ENCODE peak calls at places on chromosomes 3 and 15, in six cellular contexts. One of them, this sample, is unnamed.
A peak's percentile ranks its signal among the peaks of the same experiment; 100 is the strongest.

GRCh38 chr3:25573386-25574171 is 91.1 kb downstream of the TOP2B start:
- DNase-seq in HT1080: peak; percentile 69
- DNase-seq in stimulated activated CD4-positive, alpha-beta T cell treated with anti-CD3 and anti-CD28 coated beads, Interleukin-1b, Interleukin-23, amount 100 ng/mL, for 1 hour: no peak
- DNase-seq in heart left ventricle: no peak
- DNase-seq in NCI-H2081: no peak
- DNase-seq in esophagus squamous epithelium: no peak
- DNase-seq in this sample: no peak

GRCh38 chr15:60972866-60973265 is 256.2 kb downstream of the RORA start:
- DNase-seq in HT1080: peak; percentile 85
- DNase-seq in stimulated activated CD4-positive, alpha-beta T cell treated with anti-CD3 and anti-CD28 coated beads, Interleukin-1b, Interleukin-23, amount 100 ng/mL, for 1 hour: no peak
- DNase-seq in heart left ventricle: no peak
- DNase-seq in NCI-H2081: no peak
- DNase-seq in esophagus squamous epithelium: no peak
- DNase-seq in this sample: no peak

GRCh38 chr3:13215940-13216546 is 142.8 kb upstream of the IQSEC1 start:
- DNase-seq in HT1080: peak; percentile 79
- DNase-seq in stimulated activated CD4-positive, alpha-beta T cell treated with anti-CD3 and anti-CD28 coated beads, Interleukin-1b, Interleukin-23, amount 100 ng/mL, for 1 hour: no peak
- DNase-seq in heart left ventricle: no peak
- DNase-seq in NCI-H2081: no peak
- DNase-seq in esophagus squamous epithelium: no peak
- DNase-seq in this sample: peak; percentile 65

GRCh38 chr15:27665002-27665401 is 434.1 kb downstream of the OCA2 start:
- DNase-seq in HT1080: no peak
- DNase-seq in stimulated activated CD4-positive, alpha-beta T cell treated with anti-CD3 and anti-CD28 coated beads, Interleukin-1b, Interleukin-23, amount 100 ng/mL, for 1 hour: no peak
- DNase-seq in heart left ventricle: no peak
- DNase-seq in NCI-H2081: no peak
- DNase-seq in esophagus squamous epithelium: no peak
- DNase-seq in this sample: no peak

GRCh38 chr3:97350976-97351375 is 413.6 kb upstream of the ARL6 start:
- DNase-seq in HT1080: no peak
- DNase-seq in stimulated activated CD4-positive, alpha-beta T cell treated with anti-CD3 and anti-CD28 coated beads, Interleukin-1b, Interleukin-23, amount 100 ng/mL, for 1 hour: no peak
- DNase-seq in heart left ventricle: no peak
- DNase-seq in NCI-H2081: no peak
- DNase-seq in esophagus squamous epithelium: no peak
- DNase-seq in this sample: no peak

GRCh38 chr3:23738946-23739345 is 66.8 kb upstream of the UBE2E1 start:
- DNase-seq in HT1080: peak; percentile 28
- DNase-seq in stimulated activated CD4-positive, alpha-beta T cell treated with anti-CD3 and anti-CD28 coated beads, Interleukin-1b, Interleukin-23, amount 100 ng/mL, for 1 hour: no peak
- DNase-seq in heart left ventricle: no peak
- DNase-seq in NCI-H2081: no peak
- DNase-seq in esophagus squamous epithelium: no peak
- DNase-seq in this sample: peak; percentile 74

GRCh38 chr3:141798455-141798854 is 35.2 kb downstream of the GRK7 start:
- DNase-seq in HT1080: no peak
- DNase-seq in stimulated activated CD4-positive, alpha-beta T cell treated with anti-CD3 and anti-CD28 coated beads, Interleukin-1b, Interleukin-23, amount 100 ng/mL, for 1 hour: no peak
- DNase-seq in heart left ventricle: peak; percentile 34
- DNase-seq in NCI-H2081: no peak
- DNase-seq in esophagus squamous epithelium: no peak
- DNase-seq in this sample: no peak

GRCh38 chr3:65742914-65743313 is 295.8 kb downstream of the MAGI1 start:
- DNase-seq in HT1080: peak; percentile 8
- DNase-seq in stimulated activated CD4-positive, alpha-beta T cell treated with anti-CD3 and anti-CD28 coated beads, Interleukin-1b, Interleukin-23, amount 100 ng/mL, for 1 hour: no peak
- DNase-seq in heart left ventricle: no peak
- DNase-seq in NCI-H2081: no peak
- DNase-seq in esophagus squamous epithelium: no peak
- DNase-seq in this sample: no peak

GRCh38 chr3:186367631-186368030 is 5.6 kb upstream of the DGKG start:
- DNase-seq in HT1080: no peak
- DNase-seq in stimulated activated CD4-positive, alpha-beta T cell treated with anti-CD3 and anti-CD28 coated beads, Interleukin-1b, Interleukin-23, amount 100 ng/mL, for 1 hour: no peak
- DNase-seq in heart left ventricle: no peak
- DNase-seq in NCI-H2081: no peak
- DNase-seq in esophagus squamous epithelium: no peak
- DNase-seq in this sample: no peak

GRCh38 chr15:58771621-58772235 is 626 bp downstream of the MINDY2 start:
- DNase-seq in HT1080: peak; percentile 16
- DNase-seq in stimulated activated CD4-positive, alpha-beta T cell treated with anti-CD3 and anti-CD28 coated beads, Interleukin-1b, Interleukin-23, amount 100 ng/mL, for 1 hour: no peak
- DNase-seq in heart left ventricle: peak; percentile 62
- DNase-seq in NCI-H2081: no peak
- DNase-seq in esophagus squamous epithelium: no peak
- DNase-seq in this sample: peak; percentile 17

GRCh38 chr15:82183121-82184031 is 79.2 kb downstream of the EFL1 start:
- DNase-seq in HT1080: peak; percentile 54
- DNase-seq in stimulated activated CD4-positive, alpha-beta T cell treated with anti-CD3 and anti-CD28 coated beads, Interleukin-1b, Interleukin-23, amount 100 ng/mL, for 1 hour: no peak
- DNase-seq in heart left ventricle: no peak
- DNase-seq in NCI-H2081: no peak
- DNase-seq in esophagus squamous epithelium: no peak
- DNase-seq in this sample: no peak

GRCh38 chr3:185024966-185025365 is 127.9 kb downstream of the C3orf70 start:
- DNase-seq in HT1080: no peak
- DNase-seq in stimulated activated CD4-positive, alpha-beta T cell treated with anti-CD3 and anti-CD28 coated beads, Interleukin-1b, Interleukin-23, amount 100 ng/mL, for 1 hour: no peak
- DNase-seq in heart left ventricle: no peak
- DNase-seq in NCI-H2081: no peak
- DNase-seq in esophagus squamous epithelium: no peak
- DNase-seq in this sample: no peak

GRCh38 chr15:31434418-31435255 is 108.0 kb downstream of the KLF13 start:
- DNase-seq in HT1080: peak; percentile 86
- DNase-seq in stimulated activated CD4-positive, alpha-beta T cell treated with anti-CD3 and anti-CD28 coated beads, Interleukin-1b, Interleukin-23, amount 100 ng/mL, for 1 hour: peak; percentile 58
- DNase-seq in heart left ventricle: peak; percentile 65
- DNase-seq in NCI-H2081: no peak
- DNase-seq in esophagus squamous epithelium: peak; percentile 36
- DNase-seq in this sample: peak; percentile 86

GRCh38 chr3:41418961-41419691 is 219.8 kb downstream of the CTNNB1 start:
- DNase-seq in HT1080: peak; percentile 95
- DNase-seq in stimulated activated CD4-positive, alpha-beta T cell treated with anti-CD3 and anti-CD28 coated beads, Interleukin-1b, Interleukin-23, amount 100 ng/mL, for 1 hour: no peak
- DNase-seq in heart left ventricle: no peak
- DNase-seq in NCI-H2081: no peak
- DNase-seq in esophagus squamous epithelium: no peak
- DNase-seq in this sample: no peak

GRCh38 chr3:123632161-123632655 is 47.4 kb upstream of the HACD2 start:
- DNase-seq in HT1080: no peak
- DNase-seq in stimulated activated CD4-positive, alpha-beta T cell treated with anti-CD3 and anti-CD28 coated beads, Interleukin-1b, Interleukin-23, amount 100 ng/mL, for 1 hour: no peak
- DNase-seq in heart left ventricle: peak; percentile 42
- DNase-seq in NCI-H2081: no peak
- DNase-seq in esophagus squamous epithelium: no peak
- DNase-seq in this sample: no peak

GRCh38 chr15:40775740-40776536 is 6.2 kb downstream of the C15orf62 start:
- DNase-seq in HT1080: no peak
- DNase-seq in stimulated activated CD4-positive, alpha-beta T cell treated with anti-CD3 and anti-CD28 coated beads, Interleukin-1b, Interleukin-23, amount 100 ng/mL, for 1 hour: no peak
- DNase-seq in heart left ventricle: no peak
- DNase-seq in NCI-H2081: no peak
- DNase-seq in esophagus squamous epithelium: no peak
- DNase-seq in this sample: no peak

GRCh38 chr3:17686613-17687012 is 55.8 kb downstream of the TBC1D5 start:
- DNase-seq in HT1080: peak; percentile 23
- DNase-seq in stimulated activated CD4-positive, alpha-beta T cell treated with anti-CD3 and anti-CD28 coated beads, Interleukin-1b, Interleukin-23, amount 100 ng/mL, for 1 hour: no peak
- DNase-seq in heart left ventricle: no peak
- DNase-seq in NCI-H2081: no peak
- DNase-seq in esophagus squamous epithelium: no peak
- DNase-seq in this sample: no peak

GRCh38 chr3:150225986-150226385 is 182.1 kb upstream of the TSC22D2 start:
- DNase-seq in HT1080: no peak
- DNase-seq in stimulated activated CD4-positive, alpha-beta T cell treated with anti-CD3 and anti-CD28 coated beads, Interleukin-1b, Interleukin-23, amount 100 ng/mL, for 1 hour: no peak
- DNase-seq in heart left ventricle: peak; percentile 41
- DNase-seq in NCI-H2081: no peak
- DNase-seq in esophagus squamous epithelium: no peak
- DNase-seq in this sample: no peak

GRCh38 chr3:111594205-111594604 is 941 bp downstream of the ZBED2 start:
- DNase-seq in HT1080: peak; percentile 93
- DNase-seq in stimulated activated CD4-positive, alpha-beta T cell treated with anti-CD3 and anti-CD28 coated beads, Interleukin-1b, Interleukin-23, amount 100 ng/mL, for 1 hour: no peak
- DNase-seq in heart left ventricle: no peak
- DNase-seq in NCI-H2081: no peak
- DNase-seq in esophagus squamous epithelium: no peak
- DNase-seq in this sample: peak; percentile 77

GRCh38 chr3:71611099-71611498 is 27.6 kb upstream of the FOXP1 start:
- DNase-seq in HT1080: no peak
- DNase-seq in stimulated activated CD4-positive, alpha-beta T cell treated with anti-CD3 and anti-CD28 coated beads, Interleukin-1b, Interleukin-23, amount 100 ng/mL, for 1 hour: no peak
- DNase-seq in heart left ventricle: no peak
- DNase-seq in NCI-H2081: no peak
- DNase-seq in esophagus squamous epithelium: no peak
- DNase-seq in this sample: no peak

GRCh38 chr3:71173421-71173975 is 410.0 kb downstream of the FOXP1 start:
- DNase-seq in HT1080: peak; percentile 27
- DNase-seq in stimulated activated CD4-positive, alpha-beta T cell treated with anti-CD3 and anti-CD28 coated beads, Interleukin-1b, Interleukin-23, amount 100 ng/mL, for 1 hour: no peak
- DNase-seq in heart left ventricle: no peak
- DNase-seq in NCI-H2081: no peak
- DNase-seq in esophagus squamous epithelium: no peak
- DNase-seq in this sample: no peak

GRCh38 chr3:115146032-115146417 is 1.1 kb downstream of the ZBTB20 start:
- DNase-seq in HT1080: peak; percentile 69
- DNase-seq in stimulated activated CD4-positive, alpha-beta T cell treated with anti-CD3 and anti-CD28 coated beads, Interleukin-1b, Interleukin-23, amount 100 ng/mL, for 1 hour: no peak
- DNase-seq in heart left ventricle: peak; percentile 39
- DNase-seq in NCI-H2081: peak; percentile 45
- DNase-seq in esophagus squamous epithelium: no peak
- DNase-seq in this sample: peak; percentile 76

GRCh38 chr15:68363353-68363752 is 68.6 kb downstream of the ITGA11 start:
- DNase-seq in HT1080: no peak
- DNase-seq in stimulated activated CD4-positive, alpha-beta T cell treated with anti-CD3 and anti-CD28 coated beads, Interleukin-1b, Interleukin-23, amount 100 ng/mL, for 1 hour: no peak
- DNase-seq in heart left ventricle: peak; percentile 1
- DNase-seq in NCI-H2081: no peak
- DNase-seq in esophagus squamous epithelium: no peak
- DNase-seq in this sample: no peak

GRCh38 chr3:32296251-32297204 is 58.0 kb downstream of the CMTM8 start:
- DNase-seq in HT1080: peak; percentile 61
- DNase-seq in stimulated activated CD4-positive, alpha-beta T cell treated with anti-CD3 and anti-CD28 coated beads, Interleukin-1b, Interleukin-23, amount 100 ng/mL, for 1 hour: peak; percentile 13
- DNase-seq in heart left ventricle: peak; percentile 49
- DNase-seq in NCI-H2081: peak; percentile 47
- DNase-seq in esophagus squamous epithelium: no peak
- DNase-seq in this sample: peak; percentile 91

GRCh38 chr3:69357196-69357595 is 28.7 kb downstream of the FRMD4B start:
- DNase-seq in HT1080: no peak
- DNase-seq in stimulated activated CD4-positive, alpha-beta T cell treated with anti-CD3 and anti-CD28 coated beads, Interleukin-1b, Interleukin-23, amount 100 ng/mL, for 1 hour: no peak
- DNase-seq in heart left ventricle: no peak
- DNase-seq in NCI-H2081: no peak
- DNase-seq in esophagus squamous epithelium: no peak
- DNase-seq in this sample: no peak

GRCh38 chr15:81106560-81106959 is 27.5 kb upstream of the CFAP161 start:
- DNase-seq in HT1080: peak; percentile 72
- DNase-seq in stimulated activated CD4-positive, alpha-beta T cell treated with anti-CD3 and anti-CD28 coated beads, Interleukin-1b, Interleukin-23, amount 100 ng/mL, for 1 hour: no peak
- DNase-seq in heart left ventricle: no peak
- DNase-seq in NCI-H2081: peak; percentile 46
- DNase-seq in esophagus squamous epithelium: no peak
- DNase-seq in this sample: peak; percentile 64

GRCh38 chr3:143063018-143063417 is 56.6 kb upstream of the CHST2 start:
- DNase-seq in HT1080: peak; percentile 49
- DNase-seq in stimulated activated CD4-positive, alpha-beta T cell treated with anti-CD3 and anti-CD28 coated beads, Interleukin-1b, Interleukin-23, amount 100 ng/mL, for 1 hour: no peak
- DNase-seq in heart left ventricle: no peak
- DNase-seq in NCI-H2081: no peak
- DNase-seq in esophagus squamous epithelium: no peak
- DNase-seq in this sample: no peak

GRCh38 chr3:174355505-174355904 is 503.6 kb upstream of the NAALADL2 start:
- DNase-seq in HT1080: peak; percentile 41
- DNase-seq in stimulated activated CD4-positive, alpha-beta T cell treated with anti-CD3 and anti-CD28 coated beads, Interleukin-1b, Interleukin-23, amount 100 ng/mL, for 1 hour: no peak
- DNase-seq in heart left ventricle: no peak
- DNase-seq in NCI-H2081: peak; percentile 34
- DNase-seq in esophagus squamous epithelium: no peak
- DNase-seq in this sample: peak; percentile 32

GRCh38 chr15:64476550-64476949 is 16.2 kb downstream of the ZNF609 start:
- DNase-seq in HT1080: no peak
- DNase-seq in stimulated activated CD4-positive, alpha-beta T cell treated with anti-CD3 and anti-CD28 coated beads, Interleukin-1b, Interleukin-23, amount 100 ng/mL, for 1 hour: no peak
- DNase-seq in heart left ventricle: no peak
- DNase-seq in NCI-H2081: no peak
- DNase-seq in esophagus squamous epithelium: no peak
- DNase-seq in this sample: no peak

GRCh38 chr3:27315003-27315402 is 54.2 kb downstream of the NEK10 start:
- DNase-seq in HT1080: no peak
- DNase-seq in stimulated activated CD4-positive, alpha-beta T cell treated with anti-CD3 and anti-CD28 coated beads, Interleukin-1b, Interleukin-23, amount 100 ng/mL, for 1 hour: no peak
- DNase-seq in heart left ventricle: no peak
- DNase-seq in NCI-H2081: no peak
- DNase-seq in esophagus squamous epithelium: no peak
- DNase-seq in this sample: no peak

GRCh38 chr3:169026543-169027181 is 636.9 kb downstream of the MECOM start:
- DNase-seq in HT1080: peak; percentile 98
- DNase-seq in stimulated activated CD4-positive, alpha-beta T cell treated with anti-CD3 and anti-CD28 coated beads, Interleukin-1b, Interleukin-23, amount 100 ng/mL, for 1 hour: no peak
- DNase-seq in heart left ventricle: no peak
- DNase-seq in NCI-H2081: peak; percentile 4
- DNase-seq in esophagus squamous epithelium: no peak
- DNase-seq in this sample: peak; percentile 72

GRCh38 chr3:5309181-5309580 is 121.7 kb downstream of the EDEM1 start:
- DNase-seq in HT1080: no peak
- DNase-seq in stimulated activated CD4-positive, alpha-beta T cell treated with anti-CD3 and anti-CD28 coated beads, Interleukin-1b, Interleukin-23, amount 100 ng/mL, for 1 hour: no peak
- DNase-seq in heart left ventricle: no peak
- DNase-seq in NCI-H2081: no peak
- DNase-seq in esophagus squamous epithelium: no peak
- DNase-seq in this sample: no peak

GRCh38 chr3:47096955-47097354 is 67.0 kb downstream of the SETD2 start:
- DNase-seq in HT1080: peak; percentile 69
- DNase-seq in stimulated activated CD4-positive, alpha-beta T cell treated with anti-CD3 and anti-CD28 coated beads, Interleukin-1b, Interleukin-23, amount 100 ng/mL, for 1 hour: no peak
- DNase-seq in heart left ventricle: no peak
- DNase-seq in NCI-H2081: no peak
- DNase-seq in esophagus squamous epithelium: no peak
- DNase-seq in this sample: peak; percentile 39

GRCh38 chr3:48338635-48339034 is 5.2 kb upstream of the SPINK8 start:
- DNase-seq in HT1080: no peak
- DNase-seq in stimulated activated CD4-positive, alpha-beta T cell treated with anti-CD3 and anti-CD28 coated beads, Interleukin-1b, Interleukin-23, amount 100 ng/mL, for 1 hour: no peak
- DNase-seq in heart left ventricle: no peak
- DNase-seq in NCI-H2081: no peak
- DNase-seq in esophagus squamous epithelium: no peak
- DNase-seq in this sample: no peak

GRCh38 chr3:178352300-178353021 is 183.8 kb upstream of the KCNMB2 start:
- DNase-seq in HT1080: peak; percentile 92
- DNase-seq in stimulated activated CD4-positive, alpha-beta T cell treated with anti-CD3 and anti-CD28 coated beads, Interleukin-1b, Interleukin-23, amount 100 ng/mL, for 1 hour: no peak
- DNase-seq in heart left ventricle: no peak
- DNase-seq in NCI-H2081: no peak
- DNase-seq in esophagus squamous epithelium: no peak
- DNase-seq in this sample: peak; percentile 32

GRCh38 chr3:17154941-17155340 is 270.2 kb downstream of the PLCL2 start:
- DNase-seq in HT1080: no peak
- DNase-seq in stimulated activated CD4-positive, alpha-beta T cell treated with anti-CD3 and anti-CD28 coated beads, Interleukin-1b, Interleukin-23, amount 100 ng/mL, for 1 hour: no peak
- DNase-seq in heart left ventricle: no peak
- DNase-seq in NCI-H2081: no peak
- DNase-seq in esophagus squamous epithelium: no peak
- DNase-seq in this sample: no peak

GRCh38 chr3:12583280-12583679 is 26.4 kb downstream of the MKRN2 start:
- DNase-seq in HT1080: no peak
- DNase-seq in stimulated activated CD4-positive, alpha-beta T cell treated with anti-CD3 and anti-CD28 coated beads, Interleukin-1b, Interleukin-23, amount 100 ng/mL, for 1 hour: no peak
- DNase-seq in heart left ventricle: no peak
- DNase-seq in NCI-H2081: no peak
- DNase-seq in esophagus squamous epithelium: no peak
- DNase-seq in this sample: no peak